ENCODE peak calls at places on chromosomes 16 and 17, in seven cellular contexts. X, A, V, K, M, N and O are unnamed samples.
A peak's percentile ranks its signal among the peaks of the same experiment; 100 is the strongest.

GRCh38 chr17:61411944-61412859 is 12.6 kb downstream of the TBX2 start:
- DNase-seq in X (peak; percentile 74), A (peak; percentile 71), V (peak; percentile 91), K (peak; percentile 71), M (peak; percentile 92), N (peak; percentile 27), O (peak; percentile 53)

GRCh38 chr16:12144355-12144754 is 167.8 kb downstream of the SNX29 start:
- DNase-seq in X (no peak), A (no peak), V (no peak), K (no peak), M (no peak), N (no peak), O (no peak)

GRCh38 chr17:78168906-78169793 is 769 bp downstream of the SYNGR2 start:
- DNase-seq in X (peak; percentile 31), A (peak; percentile 33), V (peak; percentile 53), K (peak; percentile 67), M (peak; percentile 86), N (no peak), O (no peak)

GRCh38 chr16:46914556-46915201 is 30.5 kb downstream of the GPT2 start:
- DNase-seq in X (peak; percentile 36), A (no peak), V (no peak), K (no peak), M (no peak), N (no peak), O (no peak)

GRCh38 chr16:50326835-50327465 is 41.8 kb downstream of the BRD7 start:
- DNase-seq in X (peak; percentile 83), A (peak; percentile 40), V (peak; percentile 38), K (no peak), M (no peak), N (peak; percentile 15), O (peak; percentile 22)

GRCh38 chr16:49513040-49513439 is 139.4 kb downstream of the C16orf78 start:
- DNase-seq in X (peak; percentile 17), A (no peak), V (peak; percentile 50), K (no peak), M (peak; percentile 6), N (no peak), O (no peak)

GRCh38 chr16:17330019-17330570 is 140.7 kb downstream of the XYLT1 start:
- DNase-seq in X (no peak), A (no peak), V (no peak), K (no peak), M (no peak), N (no peak), O (no peak)

GRCh38 chr16:7405166-7405565 is 72.5 kb downstream of the RBFOX1 start:
- DNase-seq in X (no peak), A (peak; percentile 4), V (peak; percentile 15), K (no peak), M (peak; percentile 85), N (no peak), O (no peak)

GRCh38 chr17:64297467-64298088 is 34.5 kb upstream of the TEX2 start:
- DNase-seq in X (no peak), A (no peak), V (no peak), K (no peak), M (no peak), N (no peak), O (no peak)

GRCh38 chr17:19762515-19762961 is 14.4 kb upstream of the ALDH3A1 start:
- DNase-seq in X (peak; percentile 67), A (peak; percentile 56), V (peak; percentile 85), K (no peak), M (peak; percentile 88), N (no peak), O (peak; percentile 42)

GRCh38 chr17:65093930-65094329 is 37.4 kb upstream of the GNA13 start:
- DNase-seq in X (peak; percentile 41), A (no peak), V (no peak), K (no peak), M (no peak), N (no peak), O (no peak)

GRCh38 chr17:81527591-81528383 is at the start of gene FSCN2:
- DNase-seq in X (no peak), A (no peak), V (no peak), K (no peak), M (no peak), N (no peak), O (no peak)

GRCh38 chr16:85983606-85984005 is 84.6 kb downstream of the IRF8 start:
- DNase-seq in X (no peak), A (no peak), V (no peak), K (no peak), M (no peak), N (no peak), O (no peak)

GRCh38 chr16:11630230-11631056 is 37.8 kb upstream of the SNN start:
- DNase-seq in X (no peak), A (no peak), V (no peak), K (no peak), M (no peak), N (no peak), O (no peak)

GRCh38 chr16:56807011-56807675 is 57.9 kb upstream of the SLC12A3 start:
- DNase-seq in X (no peak), A (peak; percentile 44), V (no peak), K (no peak), M (no peak), N (no peak), O (no peak)

GRCh38 chr17:47203984-47204721 is 5.0 kb upstream of the MYL4 start:
- DNase-seq in X (peak; percentile 77), A (peak; percentile 74), V (no peak), K (no peak), M (no peak), N (no peak), O (no peak)

GRCh38 chr17:2916362-2916928 is 120.2 kb downstream of the RAP1GAP2 start:
- DNase-seq in X (no peak), A (no peak), V (no peak), K (no peak), M (no peak), N (no peak), O (no peak)

GRCh38 chr16:12904041-12904671 is 2.8 kb downstream of the SHISA9 start:
- DNase-seq in X (no peak), A (no peak), V (no peak), K (no peak), M (no peak), N (no peak), O (no peak)

GRCh38 chr17:78407387-78407990 is 29.0 kb downstream of the PGS1 start:
- DNase-seq in X (no peak), A (no peak), V (no peak), K (no peak), M (no peak), N (no peak), O (no peak)

GRCh38 chr17:46832945-46833839 is 14.7 kb upstream of the WNT3 start:
- DNase-seq in X (no peak), A (peak; percentile 71), V (no peak), K (no peak), M (no peak), N (peak; percentile 40), O (peak; percentile 10)

GRCh38 chr17:78144146-78144719 is 2.0 kb upstream of the C17orf99 start:
- DNase-seq in X (no peak), A (peak; percentile 38), V (no peak), K (no peak), M (peak; percentile 91), N (peak; percentile 49), O (peak; percentile 93)

GRCh38 chr16:73056911-73057310 is 9.0 kb upstream of the ZFHX3 start:
- DNase-seq in X (no peak), A (no peak), V (no peak), K (no peak), M (no peak), N (no peak), O (no peak)